ENCODE peak calls at places on chromosomes 16 and 17, in ten cellular contexts. G is choroid plexus epithelial cell; E is brain microvascular endothelial cell; D is GM12891; K is activated CD4-positive, alpha-beta memory T cell treated with anti-CD3 and anti-CD28 coated beads for 36 hours; Y is RCC 7860; F is Caco-2; I is CD8-positive, alpha-beta T cell; V is stimulated activated CD4-positive, alpha-beta T cell treated with anti-CD3 and anti-CD28 coated beads, Interleukin-1b, Interleukin-23, amount 100 ng/mL, for 24 hours; Z is hypothalamus. C is an unnamed sample.

GRCh38 chr17:40901981-40902862 is 17.2 kb upstream of the KRT20 start:
- DNase-seq in Z (no peak), G (peak; percentile 32), D (no peak), E (no peak), I (no peak), F (peak; percentile 87), Y (peak; percentile 85), V (peak; percentile 2), K (no peak), C (no peak)

GRCh38 chr17:74736423-74737298 is at the start of gene RAB37:
- DNase-seq in Z (no peak), K (peak; percentile 53), Y (no peak), G (no peak), D (no peak), F (peak; percentile 93), V (no peak), E (no peak), I (peak; percentile 81), C (peak; percentile 31)

GRCh38 chr17:80487511-80487910 is 11.1 kb upstream of the NPTX1 start:
- DNase-seq in F (no peak), D (no peak), V (no peak), K (no peak), G (no peak), Z (no peak), I (no peak), E (no peak), Y (no peak), C (no peak)

GRCh38 chr16:53433509-53433908 is 762 bp upstream of the RBL2 start:
- DNase-seq in V (no peak), F (peak; percentile 64), E (no peak), Y (no peak), D (no peak), Z (no peak), K (no peak), G (no peak), I (no peak), C (no peak)

GRCh38 chr16:46916980-46917379 is 32.8 kb downstream of the GPT2 start:
- DNase-seq in F (no peak), V (no peak), Z (no peak), K (no peak), E (no peak), I (no peak), D (no peak), Y (no peak), G (peak; percentile 20), C (no peak)

GRCh38 chr17:50187403-50187735 is 14.1 kb downstream of the COL1A1 start:
- DNase-seq in D (no peak), G (peak; percentile 62), V (no peak), F (no peak), I (no peak), K (no peak), Z (no peak), Y (no peak), E (no peak), C (no peak)

GRCh38 chr16:12405083-12405482 is 398.6 kb downstream of the CPPED1 start:
- DNase-seq in V (no peak), Z (no peak), G (no peak), Y (no peak), D (peak; percentile 15), I (no peak), F (no peak), E (no peak), K (no peak), C (no peak)

GRCh38 chr16:54284319-54284930 is 2.2 kb downstream of the IRX3 start:
- DNase-seq in I (no peak), Y (no peak), Z (no peak), G (no peak), D (no peak), E (no peak), F (peak; percentile 71), V (no peak), K (no peak), C (no peak)

GRCh38 chr17:44898768-44899073 is 524 bp downstream of the EFTUD2 start:
- DNase-seq in I (no peak), E (peak; percentile 20), Z (no peak), V (no peak), G (peak; percentile 52), K (no peak), F (no peak), Y (no peak), D (no peak), C (no peak)

C was measured in activated T-helper 1 cell treated with Interleukin-2 at 50 U/mL for 16 hours.